ENCODE peak calls at places on chromosomes 5 and 9, in eight cellular contexts. One of them, this sample, is unnamed.

GRCh38 chr9:36316629-36317317 is 58.5 kb upstream of the GNE start:
- DNase-seq in stimulated activated naive CD8-positive, alpha-beta T cell treated with anti-CD3 and anti-CD28 coated beads, Interleukin-15, amount 100 ng/mL, for 72 hours: no peak
- DNase-seq in HEK293T: no peak
- DNase-seq in pancreas: peak; percentile 21
- DNase-seq in activated CD4-positive, alpha-beta T cell treated with anti-CD3 and anti-CD28 coated beads, Interleukin-2, amount 10 ng/mL, durations not matched to agents 7 days and 5 days: no peak
- DNase-seq in activated CD8-positive, alpha-beta memory T cell treated with anti-CD3 and anti-CD28 coated beads, Interleukin-2, amount 50 U/mL, for 4 hours: no peak
- DNase-seq in cardiac muscle cell: peak; percentile 81
- DNase-seq in occipital lobe: peak; percentile 56
- DNase-seq in this sample: no peak

GRCh38 chr9:76456202-76456926 is 2.6 kb upstream of the GCNT1 start:
- DNase-seq in stimulated activated naive CD8-positive, alpha-beta T cell treated with anti-CD3 and anti-CD28 coated beads, Interleukin-15, amount 100 ng/mL, for 72 hours: no peak
- DNase-seq in HEK293T: no peak
- DNase-seq in pancreas: peak; percentile 85
- DNase-seq in activated CD4-positive, alpha-beta T cell treated with anti-CD3 and anti-CD28 coated beads, Interleukin-2, amount 10 ng/mL, durations not matched to agents 7 days and 5 days: peak; percentile 74
- DNase-seq in activated CD8-positive, alpha-beta memory T cell treated with anti-CD3 and anti-CD28 coated beads, Interleukin-2, amount 50 U/mL, for 4 hours: peak; percentile 18
- DNase-seq in cardiac muscle cell: peak; percentile 69
- DNase-seq in occipital lobe: no peak
- DNase-seq in this sample: no peak

GRCh38 chr9:81372628-81373191 is 316.6 kb downstream of the TLE1 start:
- DNase-seq in stimulated activated naive CD8-positive, alpha-beta T cell treated with anti-CD3 and anti-CD28 coated beads, Interleukin-15, amount 100 ng/mL, for 72 hours: no peak
- DNase-seq in HEK293T: no peak
- DNase-seq in pancreas: no peak
- DNase-seq in activated CD4-positive, alpha-beta T cell treated with anti-CD3 and anti-CD28 coated beads, Interleukin-2, amount 10 ng/mL, durations not matched to agents 7 days and 5 days: no peak
- DNase-seq in activated CD8-positive, alpha-beta memory T cell treated with anti-CD3 and anti-CD28 coated beads, Interleukin-2, amount 50 U/mL, for 4 hours: no peak
- DNase-seq in cardiac muscle cell: peak; percentile 53
- DNase-seq in occipital lobe: no peak
- DNase-seq in this sample: no peak

GRCh38 chr9:123756484-123757106 is 173.3 kb downstream of the DENND1A start:
- DNase-seq in stimulated activated naive CD8-positive, alpha-beta T cell treated with anti-CD3 and anti-CD28 coated beads, Interleukin-15, amount 100 ng/mL, for 72 hours: no peak
- DNase-seq in HEK293T: no peak
- DNase-seq in pancreas: no peak
- DNase-seq in activated CD4-positive, alpha-beta T cell treated with anti-CD3 and anti-CD28 coated beads, Interleukin-2, amount 10 ng/mL, durations not matched to agents 7 days and 5 days: no peak
- DNase-seq in activated CD8-positive, alpha-beta memory T cell treated with anti-CD3 and anti-CD28 coated beads, Interleukin-2, amount 50 U/mL, for 4 hours: no peak
- DNase-seq in cardiac muscle cell: no peak
- DNase-seq in occipital lobe: no peak
- DNase-seq in this sample: no peak

GRCh38 chr5:133428072-133428660 is 184.2 kb downstream of the FSTL4 start:
- DNase-seq in stimulated activated naive CD8-positive, alpha-beta T cell treated with anti-CD3 and anti-CD28 coated beads, Interleukin-15, amount 100 ng/mL, for 72 hours: no peak
- DNase-seq in HEK293T: no peak
- DNase-seq in pancreas: no peak
- DNase-seq in activated CD4-positive, alpha-beta T cell treated with anti-CD3 and anti-CD28 coated beads, Interleukin-2, amount 10 ng/mL, durations not matched to agents 7 days and 5 days: no peak
- DNase-seq in activated CD8-positive, alpha-beta memory T cell treated with anti-CD3 and anti-CD28 coated beads, Interleukin-2, amount 50 U/mL, for 4 hours: no peak
- DNase-seq in cardiac muscle cell: no peak
- DNase-seq in occipital lobe: no peak
- DNase-seq in this sample: no peak

GRCh38 chr9:131417264-131418142 is 23.6 kb downstream of the PRRC2B start:
- DNase-seq in stimulated activated naive CD8-positive, alpha-beta T cell treated with anti-CD3 and anti-CD28 coated beads, Interleukin-15, amount 100 ng/mL, for 72 hours: no peak
- DNase-seq in HEK293T: no peak
- DNase-seq in pancreas: no peak
- DNase-seq in activated CD4-positive, alpha-beta T cell treated with anti-CD3 and anti-CD28 coated beads, Interleukin-2, amount 10 ng/mL, durations not matched to agents 7 days and 5 days: no peak
- DNase-seq in activated CD8-positive, alpha-beta memory T cell treated with anti-CD3 and anti-CD28 coated beads, Interleukin-2, amount 50 U/mL, for 4 hours: no peak
- DNase-seq in cardiac muscle cell: no peak
- DNase-seq in occipital lobe: no peak
- DNase-seq in this sample: no peak

GRCh38 chr9:21994996-21995651 is 533 bp downstream of the CDKN2B-AS1 start:
- DNase-seq in stimulated activated naive CD8-positive, alpha-beta T cell treated with anti-CD3 and anti-CD28 coated beads, Interleukin-15, amount 100 ng/mL, for 72 hours: peak; percentile 73
- DNase-seq in HEK293T: peak; percentile 67
- DNase-seq in pancreas: peak; percentile 68
- DNase-seq in activated CD4-positive, alpha-beta T cell treated with anti-CD3 and anti-CD28 coated beads, Interleukin-2, amount 10 ng/mL, durations not matched to agents 7 days and 5 days: peak; percentile 87
- DNase-seq in activated CD8-positive, alpha-beta memory T cell treated with anti-CD3 and anti-CD28 coated beads, Interleukin-2, amount 50 U/mL, for 4 hours: peak; percentile 65
- DNase-seq in cardiac muscle cell: peak; percentile 74
- DNase-seq in occipital lobe: no peak
- DNase-seq in this sample: no peak

GRCh38 chr5:139646912-139647391 is 1.2 kb upstream of the CXXC5 start:
- DNase-seq in stimulated activated naive CD8-positive, alpha-beta T cell treated with anti-CD3 and anti-CD28 coated beads, Interleukin-15, amount 100 ng/mL, for 72 hours: no peak
- DNase-seq in HEK293T: no peak
- DNase-seq in pancreas: peak; percentile 39
- DNase-seq in activated CD4-positive, alpha-beta T cell treated with anti-CD3 and anti-CD28 coated beads, Interleukin-2, amount 10 ng/mL, durations not matched to agents 7 days and 5 days: no peak
- DNase-seq in activated CD8-positive, alpha-beta memory T cell treated with anti-CD3 and anti-CD28 coated beads, Interleukin-2, amount 50 U/mL, for 4 hours: peak; percentile 12
- DNase-seq in cardiac muscle cell: no peak
- DNase-seq in occipital lobe: no peak
- DNase-seq in this sample: no peak

GRCh38 chr9:96178153-96178552 is 123.8 kb downstream of the HSD17B3 start:
- DNase-seq in stimulated activated naive CD8-positive, alpha-beta T cell treated with anti-CD3 and anti-CD28 coated beads, Interleukin-15, amount 100 ng/mL, for 72 hours: no peak
- DNase-seq in HEK293T: no peak
- DNase-seq in pancreas: no peak
- DNase-seq in activated CD4-positive, alpha-beta T cell treated with anti-CD3 and anti-CD28 coated beads, Interleukin-2, amount 10 ng/mL, durations not matched to agents 7 days and 5 days: no peak
- DNase-seq in activated CD8-positive, alpha-beta memory T cell treated with anti-CD3 and anti-CD28 coated beads, Interleukin-2, amount 50 U/mL, for 4 hours: no peak
- DNase-seq in cardiac muscle cell: no peak
- DNase-seq in occipital lobe: no peak
- DNase-seq in this sample: no peak

GRCh38 chr5:176638437-176638836 is 8.0 kb downstream of the EIF4E1B start:
- DNase-seq in stimulated activated naive CD8-positive, alpha-beta T cell treated with anti-CD3 and anti-CD28 coated beads, Interleukin-15, amount 100 ng/mL, for 72 hours: no peak
- DNase-seq in HEK293T: no peak
- DNase-seq in pancreas: no peak
- DNase-seq in activated CD4-positive, alpha-beta T cell treated with anti-CD3 and anti-CD28 coated beads, Interleukin-2, amount 10 ng/mL, durations not matched to agents 7 days and 5 days: no peak
- DNase-seq in activated CD8-positive, alpha-beta memory T cell treated with anti-CD3 and anti-CD28 coated beads, Interleukin-2, amount 50 U/mL, for 4 hours: no peak
- DNase-seq in cardiac muscle cell: no peak
- DNase-seq in occipital lobe: no peak
- DNase-seq in this sample: no peak

GRCh38 chr5:138022912-138023311 is 10.0 kb downstream of the FAM13B start:
- DNase-seq in stimulated activated naive CD8-positive, alpha-beta T cell treated with anti-CD3 and anti-CD28 coated beads, Interleukin-15, amount 100 ng/mL, for 72 hours: no peak
- DNase-seq in HEK293T: no peak
- DNase-seq in pancreas: no peak
- DNase-seq in activated CD4-positive, alpha-beta T cell treated with anti-CD3 and anti-CD28 coated beads, Interleukin-2, amount 10 ng/mL, durations not matched to agents 7 days and 5 days: no peak
- DNase-seq in activated CD8-positive, alpha-beta memory T cell treated with anti-CD3 and anti-CD28 coated beads, Interleukin-2, amount 50 U/mL, for 4 hours: no peak
- DNase-seq in cardiac muscle cell: no peak
- DNase-seq in occipital lobe: no peak
- DNase-seq in this sample: no peak

GRCh38 chr5:126515337-126515736 is 79.7 kb downstream of the ALDH7A1 start:
- DNase-seq in stimulated activated naive CD8-positive, alpha-beta T cell treated with anti-CD3 and anti-CD28 coated beads, Interleukin-15, amount 100 ng/mL, for 72 hours: no peak
- DNase-seq in HEK293T: no peak
- DNase-seq in pancreas: no peak
- DNase-seq in activated CD4-positive, alpha-beta T cell treated with anti-CD3 and anti-CD28 coated beads, Interleukin-2, amount 10 ng/mL, durations not matched to agents 7 days and 5 days: no peak
- DNase-seq in activated CD8-positive, alpha-beta memory T cell treated with anti-CD3 and anti-CD28 coated beads, Interleukin-2, amount 50 U/mL, for 4 hours: no peak
- DNase-seq in cardiac muscle cell: peak; percentile 21
- DNase-seq in occipital lobe: no peak
- DNase-seq in this sample: no peak

GRCh38 chr5:173785421-173785820 is 102.7 kb upstream of the CPEB4 start:
- DNase-seq in stimulated activated naive CD8-positive, alpha-beta T cell treated with anti-CD3 and anti-CD28 coated beads, Interleukin-15, amount 100 ng/mL, for 72 hours: no peak
- DNase-seq in HEK293T: no peak
- DNase-seq in pancreas: no peak
- DNase-seq in activated CD4-positive, alpha-beta T cell treated with anti-CD3 and anti-CD28 coated beads, Interleukin-2, amount 10 ng/mL, durations not matched to agents 7 days and 5 days: no peak
- DNase-seq in activated CD8-positive, alpha-beta memory T cell treated with anti-CD3 and anti-CD28 coated beads, Interleukin-2, amount 50 U/mL, for 4 hours: no peak
- DNase-seq in cardiac muscle cell: no peak
- DNase-seq in occipital lobe: no peak
- DNase-seq in this sample: no peak

GRCh38 chr9:136107155-136107952 is 11.3 kb downstream of the TMEM250 start:
- DNase-seq in stimulated activated naive CD8-positive, alpha-beta T cell treated with anti-CD3 and anti-CD28 coated beads, Interleukin-15, amount 100 ng/mL, for 72 hours: peak; percentile 48
- DNase-seq in HEK293T: no peak
- DNase-seq in pancreas: no peak
- DNase-seq in activated CD4-positive, alpha-beta T cell treated with anti-CD3 and anti-CD28 coated beads, Interleukin-2, amount 10 ng/mL, durations not matched to agents 7 days and 5 days: peak; percentile 60
- DNase-seq in activated CD8-positive, alpha-beta memory T cell treated with anti-CD3 and anti-CD28 coated beads, Interleukin-2, amount 50 U/mL, for 4 hours: peak; percentile 40
- DNase-seq in cardiac muscle cell: no peak
- DNase-seq in occipital lobe: no peak
- DNase-seq in this sample: no peak

GRCh38 chr5:175542232-175542965 is 64.0 kb downstream of the SFXN1 start:
- DNase-seq in stimulated activated naive CD8-positive, alpha-beta T cell treated with anti-CD3 and anti-CD28 coated beads, Interleukin-15, amount 100 ng/mL, for 72 hours: no peak
- DNase-seq in HEK293T: no peak
- DNase-seq in pancreas: no peak
- DNase-seq in activated CD4-positive, alpha-beta T cell treated with anti-CD3 and anti-CD28 coated beads, Interleukin-2, amount 10 ng/mL, durations not matched to agents 7 days and 5 days: no peak
- DNase-seq in activated CD8-positive, alpha-beta memory T cell treated with anti-CD3 and anti-CD28 coated beads, Interleukin-2, amount 50 U/mL, for 4 hours: no peak
- DNase-seq in cardiac muscle cell: no peak
- DNase-seq in occipital lobe: no peak
- DNase-seq in this sample: no peak

GRCh38 chr5:150486402-150487198 is 21.3 kb upstream of the NDST1 start:
- DNase-seq in stimulated activated naive CD8-positive, alpha-beta T cell treated with anti-CD3 and anti-CD28 coated beads, Interleukin-15, amount 100 ng/mL, for 72 hours: peak; percentile 74
- DNase-seq in HEK293T: peak; percentile 72
- DNase-seq in pancreas: peak; percentile 86
- DNase-seq in activated CD4-positive, alpha-beta T cell treated with anti-CD3 and anti-CD28 coated beads, Interleukin-2, amount 10 ng/mL, durations not matched to agents 7 days and 5 days: peak; percentile 14
- DNase-seq in activated CD8-positive, alpha-beta memory T cell treated with anti-CD3 and anti-CD28 coated beads, Interleukin-2, amount 50 U/mL, for 4 hours: peak; percentile 34
- DNase-seq in cardiac muscle cell: peak; percentile 57
- DNase-seq in occipital lobe: no peak
- DNase-seq in this sample: no peak

GRCh38 chr9:119677811-119678530 is 308.7 kb upstream of the BRINP1 start:
- DNase-seq in stimulated activated naive CD8-positive, alpha-beta T cell treated with anti-CD3 and anti-CD28 coated beads, Interleukin-15, amount 100 ng/mL, for 72 hours: no peak
- DNase-seq in HEK293T: no peak
- DNase-seq in pancreas: no peak
- DNase-seq in activated CD4-positive, alpha-beta T cell treated with anti-CD3 and anti-CD28 coated beads, Interleukin-2, amount 10 ng/mL, durations not matched to agents 7 days and 5 days: no peak
- DNase-seq in activated CD8-positive, alpha-beta memory T cell treated with anti-CD3 and anti-CD28 coated beads, Interleukin-2, amount 50 U/mL, for 4 hours: no peak
- DNase-seq in cardiac muscle cell: no peak
- DNase-seq in occipital lobe: no peak
- DNase-seq in this sample: no peak

GRCh38 chr5:38843665-38844064 is 2.1 kb upstream of the OSMR start:
- DNase-seq in stimulated activated naive CD8-positive, alpha-beta T cell treated with anti-CD3 and anti-CD28 coated beads, Interleukin-15, amount 100 ng/mL, for 72 hours: no peak
- DNase-seq in HEK293T: no peak
- DNase-seq in pancreas: no peak
- DNase-seq in activated CD4-positive, alpha-beta T cell treated with anti-CD3 and anti-CD28 coated beads, Interleukin-2, amount 10 ng/mL, durations not matched to agents 7 days and 5 days: no peak
- DNase-seq in activated CD8-positive, alpha-beta memory T cell treated with anti-CD3 and anti-CD28 coated beads, Interleukin-2, amount 50 U/mL, for 4 hours: no peak
- DNase-seq in cardiac muscle cell: no peak
- DNase-seq in occipital lobe: no peak
- DNase-seq in this sample: no peak

GRCh38 chr9:33489070-33489469 is 15.3 kb upstream of the NOL6 start:
- DNase-seq in stimulated activated naive CD8-positive, alpha-beta T cell treated with anti-CD3 and anti-CD28 coated beads, Interleukin-15, amount 100 ng/mL, for 72 hours: no peak
- DNase-seq in HEK293T: no peak
- DNase-seq in pancreas: no peak
- DNase-seq in activated CD4-positive, alpha-beta T cell treated with anti-CD3 and anti-CD28 coated beads, Interleukin-2, amount 10 ng/mL, durations not matched to agents 7 days and 5 days: no peak
- DNase-seq in activated CD8-positive, alpha-beta memory T cell treated with anti-CD3 and anti-CD28 coated beads, Interleukin-2, amount 50 U/mL, for 4 hours: no peak
- DNase-seq in cardiac muscle cell: peak; percentile 74
- DNase-seq in occipital lobe: no peak
- DNase-seq in this sample: no peak

GRCh38 chr5:51194626-51195025 is 188.6 kb upstream of the ISL1 start:
- DNase-seq in stimulated activated naive CD8-positive, alpha-beta T cell treated with anti-CD3 and anti-CD28 coated beads, Interleukin-15, amount 100 ng/mL, for 72 hours: no peak
- DNase-seq in HEK293T: no peak
- DNase-seq in pancreas: no peak
- DNase-seq in activated CD4-positive, alpha-beta T cell treated with anti-CD3 and anti-CD28 coated beads, Interleukin-2, amount 10 ng/mL, durations not matched to agents 7 days and 5 days: no peak
- DNase-seq in activated CD8-positive, alpha-beta memory T cell treated with anti-CD3 and anti-CD28 coated beads, Interleukin-2, amount 50 U/mL, for 4 hours: no peak
- DNase-seq in cardiac muscle cell: no peak
- DNase-seq in occipital lobe: no peak
- DNase-seq in this sample: no peak

GRCh38 chr9:109734814-109735213 is 45.2 kb upstream of the PALM2AKAP2 start:
- DNase-seq in stimulated activated naive CD8-positive, alpha-beta T cell treated with anti-CD3 and anti-CD28 coated beads, Interleukin-15, amount 100 ng/mL, for 72 hours: no peak
- DNase-seq in HEK293T: no peak
- DNase-seq in pancreas: no peak
- DNase-seq in activated CD4-positive, alpha-beta T cell treated with anti-CD3 and anti-CD28 coated beads, Interleukin-2, amount 10 ng/mL, durations not matched to agents 7 days and 5 days: no peak
- DNase-seq in activated CD8-positive, alpha-beta memory T cell treated with anti-CD3 and anti-CD28 coated beads, Interleukin-2, amount 50 U/mL, for 4 hours: no peak
- DNase-seq in cardiac muscle cell: no peak
- DNase-seq in occipital lobe: no peak
- DNase-seq in this sample: no peak

GRCh38 chr5:130868186-130868821 is 296.8 kb downstream of the HINT1 start:
- DNase-seq in stimulated activated naive CD8-positive, alpha-beta T cell treated with anti-CD3 and anti-CD28 coated beads, Interleukin-15, amount 100 ng/mL, for 72 hours: no peak
- DNase-seq in HEK293T: no peak
- DNase-seq in pancreas: no peak
- DNase-seq in activated CD4-positive, alpha-beta T cell treated with anti-CD3 and anti-CD28 coated beads, Interleukin-2, amount 10 ng/mL, durations not matched to agents 7 days and 5 days: no peak
- DNase-seq in activated CD8-positive, alpha-beta memory T cell treated with anti-CD3 and anti-CD28 coated beads, Interleukin-2, amount 50 U/mL, for 4 hours: no peak
- DNase-seq in cardiac muscle cell: peak; percentile 43
- DNase-seq in occipital lobe: no peak
- DNase-seq in this sample: no peak

GRCh38 chr9:37100317-37100716 is 20.1 kb upstream of the ZCCHC7 start:
- DNase-seq in stimulated activated naive CD8-positive, alpha-beta T cell treated with anti-CD3 and anti-CD28 coated beads, Interleukin-15, amount 100 ng/mL, for 72 hours: no peak
- DNase-seq in HEK293T: no peak
- DNase-seq in pancreas: no peak
- DNase-seq in activated CD4-positive, alpha-beta T cell treated with anti-CD3 and anti-CD28 coated beads, Interleukin-2, amount 10 ng/mL, durations not matched to agents 7 days and 5 days: no peak
- DNase-seq in activated CD8-positive, alpha-beta memory T cell treated with anti-CD3 and anti-CD28 coated beads, Interleukin-2, amount 50 U/mL, for 4 hours: no peak
- DNase-seq in cardiac muscle cell: no peak
- DNase-seq in occipital lobe: no peak
- DNase-seq in this sample: no peak

GRCh38 chr9:88535226-88535931 is 401 bp downstream of the NXNL2 start:
- DNase-seq in stimulated activated naive CD8-positive, alpha-beta T cell treated with anti-CD3 and anti-CD28 coated beads, Interleukin-15, amount 100 ng/mL, for 72 hours: peak; percentile 9
- DNase-seq in HEK293T: peak; percentile 40
- DNase-seq in pancreas: no peak
- DNase-seq in activated CD4-positive, alpha-beta T cell treated with anti-CD3 and anti-CD28 coated beads, Interleukin-2, amount 10 ng/mL, durations not matched to agents 7 days and 5 days: no peak
- DNase-seq in activated CD8-positive, alpha-beta memory T cell treated with anti-CD3 and anti-CD28 coated beads, Interleukin-2, amount 50 U/mL, for 4 hours: no peak
- DNase-seq in cardiac muscle cell: no peak
- DNase-seq in occipital lobe: no peak
- DNase-seq in this sample: no peak

GRCh38 chr5:180332861-180333260 is 20.3 kb downstream of the GFPT2 start:
- DNase-seq in stimulated activated naive CD8-positive, alpha-beta T cell treated with anti-CD3 and anti-CD28 coated beads, Interleukin-15, amount 100 ng/mL, for 72 hours: no peak
- DNase-seq in HEK293T: no peak
- DNase-seq in pancreas: no peak
- DNase-seq in activated CD4-positive, alpha-beta T cell treated with anti-CD3 and anti-CD28 coated beads, Interleukin-2, amount 10 ng/mL, durations not matched to agents 7 days and 5 days: no peak
- DNase-seq in activated CD8-positive, alpha-beta memory T cell treated with anti-CD3 and anti-CD28 coated beads, Interleukin-2, amount 50 U/mL, for 4 hours: no peak
- DNase-seq in cardiac muscle cell: no peak
- DNase-seq in occipital lobe: no peak
- DNase-seq in this sample: no peak

GRCh38 chr5:157761690-157762611 is 18.4 kb downstream of the LSM11 start:
- DNase-seq in stimulated activated naive CD8-positive, alpha-beta T cell treated with anti-CD3 and anti-CD28 coated beads, Interleukin-15, amount 100 ng/mL, for 72 hours: peak; percentile 20
- DNase-seq in HEK293T: peak; percentile 66
- DNase-seq in pancreas: peak; percentile 24
- DNase-seq in activated CD4-positive, alpha-beta T cell treated with anti-CD3 and anti-CD28 coated beads, Interleukin-2, amount 10 ng/mL, durations not matched to agents 7 days and 5 days: peak; percentile 51
- DNase-seq in activated CD8-positive, alpha-beta memory T cell treated with anti-CD3 and anti-CD28 coated beads, Interleukin-2, amount 50 U/mL, for 4 hours: no peak
- DNase-seq in cardiac muscle cell: peak; percentile 81
- DNase-seq in occipital lobe: no peak
- DNase-seq in this sample: peak; percentile 37

GRCh38 chr5:144189800-144190429 is 19.2 kb downstream of the KCTD16 start:
- DNase-seq in stimulated activated naive CD8-positive, alpha-beta T cell treated with anti-CD3 and anti-CD28 coated beads, Interleukin-15, amount 100 ng/mL, for 72 hours: peak; percentile 66
- DNase-seq in HEK293T: peak; percentile 15
- DNase-seq in pancreas: no peak
- DNase-seq in activated CD4-positive, alpha-beta T cell treated with anti-CD3 and anti-CD28 coated beads, Interleukin-2, amount 10 ng/mL, durations not matched to agents 7 days and 5 days: peak; percentile 82
- DNase-seq in activated CD8-positive, alpha-beta memory T cell treated with anti-CD3 and anti-CD28 coated beads, Interleukin-2, amount 50 U/mL, for 4 hours: peak; percentile 73
- DNase-seq in cardiac muscle cell: peak; percentile 83
- DNase-seq in occipital lobe: no peak
- DNase-seq in this sample: no peak

GRCh38 chr5:129135633-129136032 is 41.1 kb downstream of the ISOC1 start:
- DNase-seq in stimulated activated naive CD8-positive, alpha-beta T cell treated with anti-CD3 and anti-CD28 coated beads, Interleukin-15, amount 100 ng/mL, for 72 hours: no peak
- DNase-seq in HEK293T: no peak
- DNase-seq in pancreas: no peak
- DNase-seq in activated CD4-positive, alpha-beta T cell treated with anti-CD3 and anti-CD28 coated beads, Interleukin-2, amount 10 ng/mL, durations not matched to agents 7 days and 5 days: no peak
- DNase-seq in activated CD8-positive, alpha-beta memory T cell treated with anti-CD3 and anti-CD28 coated beads, Interleukin-2, amount 50 U/mL, for 4 hours: no peak
- DNase-seq in cardiac muscle cell: peak; percentile 3
- DNase-seq in occipital lobe: no peak
- DNase-seq in this sample: peak; percentile 11

GRCh38 chr9:14303526-14303925 is 10.4 kb downstream of the NFIB start:
- DNase-seq in stimulated activated naive CD8-positive, alpha-beta T cell treated with anti-CD3 and anti-CD28 coated beads, Interleukin-15, amount 100 ng/mL, for 72 hours: no peak
- DNase-seq in HEK293T: no peak
- DNase-seq in pancreas: no peak
- DNase-seq in activated CD4-positive, alpha-beta T cell treated with anti-CD3 and anti-CD28 coated beads, Interleukin-2, amount 10 ng/mL, durations not matched to agents 7 days and 5 days: no peak
- DNase-seq in activated CD8-positive, alpha-beta memory T cell treated with anti-CD3 and anti-CD28 coated beads, Interleukin-2, amount 50 U/mL, for 4 hours: no peak
- DNase-seq in cardiac muscle cell: no peak
- DNase-seq in occipital lobe: peak; percentile 70
- DNase-seq in this sample: no peak